ENCODE peak calls at places on chromosomes 5 and 9, in ten cellular contexts. Y, N, J, S, E, B, C, K, M and A are unnamed samples.

GRCh38 chr9:77194423-77194822 is 17.1 kb downstream of the VPS13A start:
- DNase-seq in Y (no peak), N (no peak), J (no peak), S (no peak), E (no peak), B (no peak), C (no peak), K (no peak), M (no peak), A (no peak)

GRCh38 chr5:83374547-83374946 is 97.0 kb upstream of the VCAN start:
- DNase-seq in Y (no peak), N (no peak), J (no peak), S (peak), E (peak), B (no peak), C (no peak), K (no peak), M (no peak), A (no peak)

GRCh38 chr9:134641173-134641985 is at the start of gene COL5A1:
- DNase-seq in Y (peak), N (no peak), J (peak), S (peak), E (peak), B (peak), C (peak), K (no peak), M (peak), A (peak)

GRCh38 chr9:99694393-99694792 is 127.3 kb upstream of the NR4A3 start:
- DNase-seq in Y (no peak), N (no peak), J (no peak), S (no peak), E (no peak), B (no peak), C (no peak), K (no peak), M (no peak), A (no peak)

GRCh38 chr5:132761321-132762240 is 14.4 kb downstream of the CCNI2 start:
- DNase-seq in Y (no peak), N (no peak), J (no peak), S (no peak), E (no peak), B (no peak), C (no peak), K (no peak), M (no peak), A (peak)

GRCh38 chr5:6773342-6774035 is 60.3 kb downstream of the TENT4A start:
- DNase-seq in Y (no peak), N (no peak), J (no peak), S (peak), E (no peak), B (no peak), C (no peak), K (no peak), M (no peak), A (peak)

GRCh38 chr5:177592905-177593304 is 902 bp downstream of the TMED9 start:
- DNase-seq in Y (no peak), N (no peak), J (no peak), S (no peak), E (no peak), B (no peak), C (no peak), K (no peak), M (no peak), A (no peak)

GRCh38 chr5:1985781-1986180 is 103.1 kb upstream of the IRX4 start:
- DNase-seq in Y (no peak), N (no peak), J (no peak), S (no peak), E (no peak), B (no peak), C (no peak), K (no peak), M (no peak), A (no peak)

GRCh38 chr9:136075134-136075841 is 19.8 kb downstream of the NACC2 start:
- DNase-seq in Y (no peak), N (no peak), J (no peak), S (no peak), E (no peak), B (no peak), C (no peak), K (no peak), M (no peak), A (no peak)

GRCh38 chr5:87432460-87432859 is 19.7 kb upstream of the CCNH start:
- DNase-seq in Y (no peak), N (no peak), J (no peak), S (no peak), E (no peak), B (no peak), C (no peak), K (no peak), M (no peak), A (no peak)

GRCh38 chr9:81671880-81672280 is 17.5 kb downstream of the TLE1 start:
- DNase-seq in Y (no peak), N (no peak), J (no peak), S (no peak), E (peak), B (peak), C (no peak), K (no peak), M (no peak), A (no peak)

GRCh38 chr5:131392461-131393095 is 128.7 kb downstream of the CDC42SE2 start:
- DNase-seq in Y (no peak), N (no peak), J (no peak), S (no peak), E (no peak), B (no peak), C (no peak), K (no peak), M (no peak), A (no peak)

GRCh38 chr5:59254055-59254687 is 639.4 kb downstream of the PDE4D start:
- DNase-seq in Y (no peak), N (no peak), J (no peak), S (no peak), E (no peak), B (no peak), C (no peak), K (no peak), M (no peak), A (no peak)

GRCh38 chr9:129185991-129186390 is 7.9 kb upstream of the IER5L start:
- DNase-seq in Y (no peak), N (no peak), J (no peak), S (peak), E (no peak), B (no peak), C (no peak), K (no peak), M (no peak), A (peak)

GRCh38 chr9:104961238-104961637 is 33.3 kb upstream of the ABCA1 start:
- DNase-seq in Y (peak), N (peak), J (peak), S (peak), E (no peak), B (no peak), C (peak), K (peak), M (no peak), A (peak)

GRCh38 chr5:174731214-174732039 is 7.0 kb downstream of the MSX2 start:
- DNase-seq in Y (no peak), N (no peak), J (no peak), S (no peak), E (no peak), B (no peak), C (no peak), K (no peak), M (no peak), A (no peak)

GRCh38 chr5:10703676-10704075 is 57.4 kb downstream of the DAP start:
- DNase-seq in Y (no peak), N (no peak), J (no peak), S (no peak), E (no peak), B (no peak), C (no peak), K (no peak), M (no peak), A (no peak)

GRCh38 chr9:99431103-99431502 is 209.0 kb downstream of the SEC61B start:
- DNase-seq in Y (no peak), N (no peak), J (no peak), S (peak), E (no peak), B (no peak), C (no peak), K (no peak), M (no peak), A (no peak)

GRCh38 chr5:65808818-65809217 is 86.8 kb downstream of the NLN start:
- DNase-seq in Y (no peak), N (no peak), J (no peak), S (peak), E (no peak), B (no peak), C (no peak), K (no peak), M (no peak), A (no peak)

GRCh38 chr5:131635755-131636479 is 888 bp upstream of the RAPGEF6 start:
- DNase-seq in Y (no peak), N (no peak), J (no peak), S (peak), E (no peak), B (no peak), C (no peak), K (no peak), M (no peak), A (no peak)

GRCh38 chr9:23215688-23216087 is 610.4 kb downstream of the ELAVL2 start:
- DNase-seq in Y (no peak), N (no peak), J (no peak), S (no peak), E (no peak), B (no peak), C (no peak), K (no peak), M (no peak), A (no peak)

GRCh38 chr9:297104-297794 is 82.6 kb downstream of the DOCK8 start:
- DNase-seq in Y (no peak), N (peak), J (no peak), S (peak), E (peak), B (peak), C (no peak), K (peak), M (no peak), A (peak)

GRCh38 chr9:20593551-20593950 is 28.7 kb downstream of the MLLT3 start:
- DNase-seq in Y (no peak), N (no peak), J (no peak), S (peak), E (no peak), B (no peak), C (no peak), K (no peak), M (peak), A (no peak)

GRCh38 chr9:35097573-35097972 is 1.2 kb upstream of the PIGO start:
- DNase-seq in Y (no peak), N (no peak), J (no peak), S (no peak), E (no peak), B (no peak), C (no peak), K (no peak), M (no peak), A (no peak)

GRCh38 chr5:103347729-103348128 is 89.2 kb downstream of the MACIR start:
- DNase-seq in Y (no peak), N (no peak), J (no peak), S (no peak), E (no peak), B (no peak), C (no peak), K (no peak), M (no peak), A (no peak)

GRCh38 chr5:175879743-175880142 is 8.4 kb downstream of the CPLX2 start:
- DNase-seq in Y (no peak), N (no peak), J (no peak), S (no peak), E (no peak), B (no peak), C (no peak), K (no peak), M (no peak), A (no peak)

GRCh38 chr5:118646917-118647316 is 341.4 kb downstream of the DTWD2 start:
- DNase-seq in Y (no peak), N (no peak), J (no peak), S (no peak), E (no peak), B (no peak), C (no peak), K (no peak), M (no peak), A (no peak)

GRCh38 chr5:142360607-142361120 is 35.8 kb upstream of the SPRY4 start:
- DNase-seq in Y (no peak), N (no peak), J (no peak), S (peak), E (no peak), B (peak), C (peak), K (no peak), M (peak), A (peak)

GRCh38 chr9:38390442-38390841 is 2.1 kb upstream of the ALDH1B1 start:
- DNase-seq in Y (no peak), N (no peak), J (no peak), S (no peak), E (no peak), B (no peak), C (no peak), K (no peak), M (no peak), A (no peak)

GRCh38 chr5:170306381-170306790 is 8.8 kb upstream of the LCP2 start:
- DNase-seq in Y (no peak), N (no peak), J (no peak), S (peak), E (peak), B (no peak), C (no peak), K (no peak), M (peak), A (peak)

GRCh38 chr5:50623666-50624065 is 42.8 kb upstream of the PARP8 start:
- DNase-seq in Y (no peak), N (no peak), J (no peak), S (no peak), E (no peak), B (no peak), C (no peak), K (no peak), M (no peak), A (no peak)

GRCh38 chr5:6979061-6979460 is 265.8 kb downstream of the TENT4A start:
- DNase-seq in Y (no peak), N (no peak), J (no peak), S (no peak), E (no peak), B (no peak), C (no peak), K (no peak), M (no peak), A (no peak)

GRCh38 chr5:168714046-168714445 is 134.9 kb upstream of the PANK3 start:
- DNase-seq in Y (no peak), N (no peak), J (no peak), S (peak), E (no peak), B (no peak), C (no peak), K (no peak), M (no peak), A (no peak)

GRCh38 chr5:179615203-179615602 is 8.3 kb downstream of the HNRNPH1 start:
- DNase-seq in Y (no peak), N (no peak), J (no peak), S (no peak), E (no peak), B (no peak), C (no peak), K (peak), M (no peak), A (no peak)

GRCh38 chr5:26482076-26482816 is 556.1 kb downstream of the CDH9 start:
- DNase-seq in Y (no peak), N (no peak), J (no peak), S (no peak), E (no peak), B (no peak), C (no peak), K (peak), M (no peak), A (no peak)

GRCh38 chr5:14778789-14779070 is 92.8 kb downstream of the ANKH start:
- DNase-seq in Y (no peak), N (no peak), J (no peak), S (no peak), E (no peak), B (no peak), C (no peak), K (no peak), M (no peak), A (no peak)

GRCh38 chr9:86713456-86713855 is 233.8 kb downstream of the GAS1 start:
- DNase-seq in Y (no peak), N (no peak), J (no peak), S (peak), E (no peak), B (no peak), C (no peak), K (no peak), M (no peak), A (no peak)

GRCh38 chr9:128201441-128202369 is 1.5 kb upstream of the DNM1 start:
- DNase-seq in Y (no peak), N (no peak), J (no peak), S (peak), E (no peak), B (no peak), C (no peak), K (no peak), M (no peak), A (no peak)